ENCODE peak calls at places on chromosomes 12 and 14, in seven cellular contexts. One of them, this sample, is unnamed.

GRCh38 chr12:65800928-65801327 is 23.4 kb upstream of the HMGA2 start:
- DNase-seq in kidney glomerular epithelial cell: peak
- DNase-seq in activated CD4-positive, alpha-beta T cell treated with anti-CD3 and anti-CD28 coated beads, Interleukin-2, amount 50 U/mL, for 48 hours: no peak
- DNase-seq in H7: no peak
- DNase-seq in cardiac fibroblast: no peak
- DNase-seq in fibroblast of lung: no peak
- DNase-seq in cardiac muscle cell: no peak
- DNase-seq in this sample: no peak

GRCh38 chr14:55398679-55399078 is 13.0 kb downstream of the ATG14 start:
- DNase-seq in kidney glomerular epithelial cell: peak
- DNase-seq in activated CD4-positive, alpha-beta T cell treated with anti-CD3 and anti-CD28 coated beads, Interleukin-2, amount 50 U/mL, for 48 hours: no peak
- DNase-seq in H7: no peak
- DNase-seq in cardiac fibroblast: peak
- DNase-seq in fibroblast of lung: peak
- DNase-seq in cardiac muscle cell: no peak
- DNase-seq in this sample: no peak

GRCh38 chr12:54282949-54283593 is 2.5 kb downstream of the HNRNPA1 start:
- DNase-seq in kidney glomerular epithelial cell: no peak
- DNase-seq in activated CD4-positive, alpha-beta T cell treated with anti-CD3 and anti-CD28 coated beads, Interleukin-2, amount 50 U/mL, for 48 hours: peak
- DNase-seq in H7: no peak
- DNase-seq in cardiac fibroblast: no peak
- DNase-seq in fibroblast of lung: no peak
- DNase-seq in cardiac muscle cell: no peak
- DNase-seq in this sample: no peak

GRCh38 chr12:19946549-19946948 is 421.8 kb upstream of the PDE3A start:
- DNase-seq in kidney glomerular epithelial cell: peak
- DNase-seq in activated CD4-positive, alpha-beta T cell treated with anti-CD3 and anti-CD28 coated beads, Interleukin-2, amount 50 U/mL, for 48 hours: no peak
- DNase-seq in H7: no peak
- DNase-seq in cardiac fibroblast: peak
- DNase-seq in fibroblast of lung: peak
- DNase-seq in cardiac muscle cell: no peak
- DNase-seq in this sample: no peak

GRCh38 chr12:88639361-88639760 is 59.1 kb upstream of the KITLG start:
- DNase-seq in kidney glomerular epithelial cell: no peak
- DNase-seq in activated CD4-positive, alpha-beta T cell treated with anti-CD3 and anti-CD28 coated beads, Interleukin-2, amount 50 U/mL, for 48 hours: no peak
- DNase-seq in H7: no peak
- DNase-seq in cardiac fibroblast: no peak
- DNase-seq in fibroblast of lung: peak
- DNase-seq in cardiac muscle cell: peak
- DNase-seq in this sample: peak

GRCh38 chr12:46891306-46891705 is 65.5 kb upstream of the SLC38A4 start:
- DNase-seq in kidney glomerular epithelial cell: peak
- DNase-seq in activated CD4-positive, alpha-beta T cell treated with anti-CD3 and anti-CD28 coated beads, Interleukin-2, amount 50 U/mL, for 48 hours: no peak
- DNase-seq in H7: no peak
- DNase-seq in cardiac fibroblast: peak
- DNase-seq in fibroblast of lung: no peak
- DNase-seq in cardiac muscle cell: no peak
- DNase-seq in this sample: no peak

GRCh38 chr14:69527635-69528034 is 43.1 kb downstream of the PLEKHD1 start:
- DNase-seq in kidney glomerular epithelial cell: no peak
- DNase-seq in activated CD4-positive, alpha-beta T cell treated with anti-CD3 and anti-CD28 coated beads, Interleukin-2, amount 50 U/mL, for 48 hours: no peak
- DNase-seq in H7: peak
- DNase-seq in cardiac fibroblast: no peak
- DNase-seq in fibroblast of lung: no peak
- DNase-seq in cardiac muscle cell: no peak
- DNase-seq in this sample: no peak

GRCh38 chr14:71960620-71961353 is 28.6 kb downstream of the RGS6 start:
- DNase-seq in kidney glomerular epithelial cell: no peak
- DNase-seq in activated CD4-positive, alpha-beta T cell treated with anti-CD3 and anti-CD28 coated beads, Interleukin-2, amount 50 U/mL, for 48 hours: peak
- DNase-seq in H7: no peak
- DNase-seq in cardiac fibroblast: no peak
- DNase-seq in fibroblast of lung: no peak
- DNase-seq in cardiac muscle cell: no peak
- DNase-seq in this sample: no peak

GRCh38 chr14:102927878-102928411 is 5.5 kb downstream of the AMN start:
- DNase-seq in kidney glomerular epithelial cell: no peak
- DNase-seq in activated CD4-positive, alpha-beta T cell treated with anti-CD3 and anti-CD28 coated beads, Interleukin-2, amount 50 U/mL, for 48 hours: no peak
- DNase-seq in H7: peak
- DNase-seq in cardiac fibroblast: no peak
- DNase-seq in fibroblast of lung: no peak
- DNase-seq in cardiac muscle cell: peak
- DNase-seq in this sample: no peak

GRCh38 chr12:32944195-32944594 is 47.6 kb upstream of the PKP2 start:
- DNase-seq in kidney glomerular epithelial cell: no peak
- DNase-seq in activated CD4-positive, alpha-beta T cell treated with anti-CD3 and anti-CD28 coated beads, Interleukin-2, amount 50 U/mL, for 48 hours: no peak
- DNase-seq in H7: no peak
- DNase-seq in cardiac fibroblast: peak
- DNase-seq in fibroblast of lung: no peak
- DNase-seq in cardiac muscle cell: no peak
- DNase-seq in this sample: no peak

GRCh38 chr14:101123639-101124525 is 220.4 kb upstream of the RTL1 start:
- DNase-seq in kidney glomerular epithelial cell: peak
- DNase-seq in activated CD4-positive, alpha-beta T cell treated with anti-CD3 and anti-CD28 coated beads, Interleukin-2, amount 50 U/mL, for 48 hours: no peak
- DNase-seq in H7: peak
- DNase-seq in cardiac fibroblast: no peak
- DNase-seq in fibroblast of lung: no peak
- DNase-seq in cardiac muscle cell: no peak
- DNase-seq in this sample: no peak

GRCh38 chr12:47188576-47189441 is 109.0 kb upstream of the AMIGO2 start:
- DNase-seq in kidney glomerular epithelial cell: no peak
- DNase-seq in activated CD4-positive, alpha-beta T cell treated with anti-CD3 and anti-CD28 coated beads, Interleukin-2, amount 50 U/mL, for 48 hours: no peak
- DNase-seq in H7: no peak
- DNase-seq in cardiac fibroblast: peak
- DNase-seq in fibroblast of lung: peak
- DNase-seq in cardiac muscle cell: no peak
- DNase-seq in this sample: no peak

GRCh38 chr12:109087250-109087649 is 6.0 kb downstream of the ALKBH2 start:
- DNase-seq in kidney glomerular epithelial cell: no peak
- DNase-seq in activated CD4-positive, alpha-beta T cell treated with anti-CD3 and anti-CD28 coated beads, Interleukin-2, amount 50 U/mL, for 48 hours: no peak
- DNase-seq in H7: no peak
- DNase-seq in cardiac fibroblast: no peak
- DNase-seq in fibroblast of lung: no peak
- DNase-seq in cardiac muscle cell: no peak
- DNase-seq in this sample: no peak

GRCh38 chr12:62519043-62519442 is 52.4 kb downstream of the MON2 start:
- DNase-seq in kidney glomerular epithelial cell: no peak
- DNase-seq in activated CD4-positive, alpha-beta T cell treated with anti-CD3 and anti-CD28 coated beads, Interleukin-2, amount 50 U/mL, for 48 hours: no peak
- DNase-seq in H7: no peak
- DNase-seq in cardiac fibroblast: no peak
- DNase-seq in fibroblast of lung: no peak
- DNase-seq in cardiac muscle cell: no peak
- DNase-seq in this sample: no peak

GRCh38 chr14:33307691-33308369 is 369.2 kb downstream of the NPAS3 start:
- DNase-seq in kidney glomerular epithelial cell: peak
- DNase-seq in activated CD4-positive, alpha-beta T cell treated with anti-CD3 and anti-CD28 coated beads, Interleukin-2, amount 50 U/mL, for 48 hours: no peak
- DNase-seq in H7: no peak
- DNase-seq in cardiac fibroblast: peak
- DNase-seq in fibroblast of lung: peak
- DNase-seq in cardiac muscle cell: no peak
- DNase-seq in this sample: peak

GRCh38 chr12:30000401-30000800 is 216.7 kb upstream of the TMTC1 start:
- DNase-seq in kidney glomerular epithelial cell: no peak
- DNase-seq in activated CD4-positive, alpha-beta T cell treated with anti-CD3 and anti-CD28 coated beads, Interleukin-2, amount 50 U/mL, for 48 hours: no peak
- DNase-seq in H7: no peak
- DNase-seq in cardiac fibroblast: peak
- DNase-seq in fibroblast of lung: peak
- DNase-seq in cardiac muscle cell: no peak
- DNase-seq in this sample: no peak

This sample was measured in HEK293T.